ENCODE peak calls at places on chromosomes 6 and 20, in six cellular contexts. J, I, Y, T, O and G are unnamed samples.

GRCh38 chr20:33337119-33337518 is 54.1 kb downstream of the BPIFB1 start:
- DNase-seq in Y (no peak), J (no peak), T (no peak), O (no peak), I (no peak), G (peak)

GRCh38 chr6:112571486-112571885 is 224.4 kb downstream of the RFPL4B start:
- DNase-seq in Y (no peak), J (peak), T (no peak), O (peak), I (no peak), G (peak)

GRCh38 chr6:33050013-33050800 is 23.2 kb downstream of the HLA-DPA1 start:
- DNase-seq in Y (no peak), I (no peak), O (no peak), J (no peak), T (no peak), G (no peak)

GRCh38 chr20:51928931-51929330 is 126.6 kb upstream of the SALL4 start:
- DNase-seq in T (no peak), J (no peak), Y (no peak), O (no peak), I (no peak), G (peak)

GRCh38 chr6:42783876-42784738 is 2.3 kb downstream of the BICRAL start:
- DNase-seq in J (peak), T (no peak), Y (peak), O (peak), I (no peak), G (no peak)

GRCh38 chr6:163490826-163491577 is 76.5 kb downstream of the QKI start:
- DNase-seq in J (peak), Y (no peak), O (peak), I (no peak), T (no peak), G (peak)

GRCh38 chr20:38550274-38550673 is 30.7 kb upstream of the ADIG start:
- DNase-seq in O (no peak), J (no peak), T (no peak), I (no peak), Y (peak), G (peak)

GRCh38 chr20:32158943-32159660 is 48.4 kb downstream of the PLAGL2 start:
- DNase-seq in J (no peak), I (no peak), Y (no peak), T (no peak), O (no peak), G (no peak)

GRCh38 chr6:5115168-5115567 is 30.0 kb downstream of the PPP1R3G start:
- DNase-seq in Y (no peak), T (no peak), J (peak), I (no peak), O (no peak), G (no peak)

GRCh38 chr6:37696220-37696840 is 1.4 kb downstream of the MDGA1 start:
- DNase-seq in J (peak), O (peak), Y (peak), T (peak), I (no peak), G (peak)

GRCh38 chr20:4896119-4896700 is 105.1 kb downstream of the SLC23A2 start:
- DNase-seq in T (no peak), J (no peak), I (no peak), Y (no peak), O (no peak), G (no peak)

GRCh38 chr6:116557863-116558262 is 4.3 kb downstream of the CALHM4 start:
- DNase-seq in J (peak), O (no peak), Y (no peak), I (no peak), T (no peak), G (peak)

GRCh38 chr20:48015943-48016723 is 230.9 kb upstream of the SULF2 start:
- DNase-seq in O (no peak), Y (no peak), J (peak), T (no peak), I (no peak), G (peak)

GRCh38 chr6:75524322-75524972 is 30.8 kb upstream of the FILIP1 start:
- DNase-seq in Y (no peak), I (no peak), J (peak), T (no peak), O (no peak), G (peak)

GRCh38 chr6:150126641-150127291 is 16.1 kb upstream of the PPP1R14C start:
- DNase-seq in Y (no peak), I (no peak), T (no peak), O (no peak), J (no peak), G (no peak)

GRCh38 chr6:148985499-148985898 is 238.7 kb downstream of the UST start:
- DNase-seq in O (no peak), J (no peak), T (no peak), I (no peak), Y (no peak), G (no peak)

GRCh38 chr6:153231048-153231635 is 100.1 kb upstream of the RGS17 start:
- DNase-seq in T (no peak), Y (peak), I (no peak), O (peak), J (peak), G (peak)